ENCODE peak calls at places on chromosomes 3 and 15, in nine cellular contexts. W, E, Y, X, Z, L, T, C and Q are unnamed samples.

GRCh38 chr15:41494190-41494921 is 682 bp downstream of the ITPKA start:
- DNase-seq in W (no peak), E (peak), Y (peak), X (peak), Z (peak), L (peak), T (peak), C (peak), Q (no peak)

GRCh38 chr3:188584162-188584529 is 430.2 kb downstream of the LPP start:
- DNase-seq in W (no peak), E (no peak), Y (no peak), X (no peak), Z (no peak), L (no peak), T (no peak), C (no peak), Q (peak)

GRCh38 chr3:39808467-39809180 is 785 bp upstream of the MYRIP start:
- DNase-seq in W (no peak), E (no peak), Y (peak), X (no peak), Z (peak), L (no peak), T (no peak), C (peak), Q (no peak)

GRCh38 chr3:141231923-141232861 is 567 bp downstream of the PXYLP1 start:
- DNase-seq in W (peak), E (peak), Y (peak), X (peak), Z (peak), L (peak), T (peak), C (peak), Q (no peak)

GRCh38 chr3:188776447-188776846 is 395.3 kb upstream of the TPRG1 start:
- DNase-seq in W (no peak), E (no peak), Y (no peak), X (no peak), Z (no peak), L (no peak), T (no peak), C (no peak), Q (no peak)

GRCh38 chr3:115784739-115785571 is 161.6 kb downstream of the GAP43 start:
- DNase-seq in W (no peak), E (no peak), Y (no peak), X (no peak), Z (no peak), L (no peak), T (no peak), C (no peak), Q (no peak)

GRCh38 chr3:83033123-83033522 is 1271.7 kb upstream of the GBE1 start:
- DNase-seq in W (no peak), E (no peak), Y (no peak), X (no peak), Z (no peak), L (no peak), T (no peak), C (no peak), Q (peak)

GRCh38 chr15:71660501-71660900 is 149.9 kb upstream of the NR2E3 start:
- DNase-seq in W (no peak), E (no peak), Y (no peak), X (no peak), Z (no peak), L (no peak), T (no peak), C (no peak), Q (no peak)

GRCh38 chr3:134427400-134428111 is 53.3 kb upstream of the AMOTL2 start:
- DNase-seq in W (no peak), E (no peak), Y (no peak), X (no peak), Z (no peak), L (no peak), T (peak), C (no peak), Q (peak)

GRCh38 chr3:37907906-37908305 is 46.2 kb downstream of the CTDSPL start:
- DNase-seq in W (no peak), E (peak), Y (no peak), X (no peak), Z (no peak), L (peak), T (no peak), C (no peak), Q (no peak)

GRCh38 chr3:37475435-37475834 is 301.1 kb upstream of the LRRFIP2 start:
- DNase-seq in W (no peak), E (no peak), Y (no peak), X (no peak), Z (no peak), L (no peak), T (no peak), C (no peak), Q (no peak)

GRCh38 chr15:41798607-41799487 is 24.6 kb downstream of the MAPKBP1 start:
- DNase-seq in W (no peak), E (peak), Y (no peak), X (no peak), Z (no peak), L (peak), T (no peak), C (no peak), Q (no peak)

GRCh38 chr3:138945646-138946553 is 1.0 kb downstream of the FOXL2 start:
- DNase-seq in W (no peak), E (peak), Y (peak), X (peak), Z (peak), L (no peak), T (peak), C (peak), Q (no peak)
- TF ChIP-seq CTCF in W (peak), E (no peak), Y (no peak), X (no peak), Z (peak), L (peak), T (peak), C (peak), Q (peak)

GRCh38 chr3:147419062-147419701 is 10.0 kb downstream of the ZIC1 start:
- DNase-seq in W (peak), E (no peak), Y (no peak), X (no peak), Z (peak), L (peak), T (no peak), C (peak), Q (no peak)
- TF ChIP-seq CTCF in W (no peak), E (no peak), Y (no peak), X (no peak), Z (no peak), L (no peak), T (no peak), C (no peak), Q (no peak)

DNA sequence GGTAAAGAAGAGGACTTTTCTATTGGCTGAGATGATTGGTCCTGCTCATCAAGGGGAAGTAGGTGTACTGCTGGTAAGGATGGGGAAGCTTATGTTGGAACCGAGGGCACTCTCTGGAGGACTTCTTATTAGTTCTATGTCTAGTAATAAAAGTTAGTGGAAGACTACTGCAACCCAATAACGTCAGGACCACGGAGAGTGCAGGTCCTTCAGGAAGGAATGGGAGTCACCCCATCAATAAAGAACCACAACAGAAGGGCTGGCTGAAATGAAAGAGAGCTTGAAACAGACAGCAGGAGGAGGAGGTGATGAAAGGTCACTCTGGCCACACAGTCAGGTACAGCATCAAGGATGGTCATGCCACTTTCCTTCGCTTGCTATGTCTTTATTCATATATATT is 68.8 kb upstream of the PRR23E start:
- DNase-seq in W (no peak), E (no peak), Y (no peak), X (no peak), Z (no peak), L (no peak), T (no peak), C (no peak), Q (no peak)
- TF ChIP-seq CTCF in W (no peak), E (no peak), Y (no peak), X (no peak), Z (no peak), L (no peak), T (no peak), C (no peak), Q (no peak)

DNA sequence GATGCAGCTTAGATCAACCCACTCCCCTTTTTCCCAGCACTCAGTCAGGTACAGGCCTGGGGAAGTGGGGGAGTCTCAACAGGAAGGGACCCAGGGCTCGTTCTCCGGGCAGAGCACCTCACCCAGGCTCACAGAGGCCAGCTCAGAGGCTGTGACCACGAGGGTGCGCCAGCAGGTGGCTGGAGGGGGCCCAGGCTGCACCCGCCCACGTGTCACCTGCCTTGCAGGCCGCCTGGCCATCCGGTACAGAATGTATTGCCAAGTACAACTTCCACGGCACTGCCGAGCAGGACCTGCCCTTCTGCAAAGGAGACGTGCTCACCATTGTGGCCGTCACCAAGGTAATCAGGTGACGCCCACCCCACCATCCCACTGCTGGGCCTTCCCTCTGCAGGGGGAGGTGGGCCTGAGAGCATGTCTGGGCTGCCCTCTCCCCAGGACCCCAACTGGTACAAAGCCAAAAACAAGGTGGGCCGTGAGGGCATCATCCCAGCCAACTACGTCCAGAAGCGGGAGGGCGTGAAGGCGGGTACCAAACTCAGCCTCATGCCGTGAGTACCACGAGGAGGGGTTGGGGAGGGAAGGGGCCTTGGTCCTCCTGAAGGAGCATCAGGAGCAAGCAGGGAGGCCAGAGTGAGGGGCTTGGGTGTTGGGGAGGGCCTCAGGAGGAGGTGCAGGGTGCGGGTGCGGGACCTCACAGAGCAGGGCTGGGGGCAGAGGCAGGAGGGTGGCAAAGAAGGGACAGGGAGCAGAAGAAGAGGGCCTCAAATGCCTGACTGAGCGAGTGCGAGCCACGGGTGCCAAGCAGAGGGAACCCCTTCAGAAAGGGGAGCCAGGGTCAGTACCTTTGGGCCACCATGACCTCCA is 14.0 kb upstream of the LMAN1L start:
- DNase-seq in W (no peak), E (peak), Y (peak), X (peak), Z (no peak), L (peak), T (no peak), C (no peak), Q (no peak)
- TF ChIP-seq CTCF in W (no peak), E (no peak), Y (no peak), X (no peak), Z (no peak), L (peak), T (no peak), C (peak), Q (no peak)

GRCh38 chr3:8166013-8166412 is 335.6 kb upstream of the LMCD1 start:
- DNase-seq in W (no peak), E (no peak), Y (no peak), X (no peak), Z (no peak), L (no peak), T (no peak), C (no peak), Q (no peak)
- TF ChIP-seq CTCF in W (no peak), E (no peak), Y (no peak), X (no peak), Z (no peak), L (no peak), T (no peak), C (peak), Q (no peak)

DNA sequence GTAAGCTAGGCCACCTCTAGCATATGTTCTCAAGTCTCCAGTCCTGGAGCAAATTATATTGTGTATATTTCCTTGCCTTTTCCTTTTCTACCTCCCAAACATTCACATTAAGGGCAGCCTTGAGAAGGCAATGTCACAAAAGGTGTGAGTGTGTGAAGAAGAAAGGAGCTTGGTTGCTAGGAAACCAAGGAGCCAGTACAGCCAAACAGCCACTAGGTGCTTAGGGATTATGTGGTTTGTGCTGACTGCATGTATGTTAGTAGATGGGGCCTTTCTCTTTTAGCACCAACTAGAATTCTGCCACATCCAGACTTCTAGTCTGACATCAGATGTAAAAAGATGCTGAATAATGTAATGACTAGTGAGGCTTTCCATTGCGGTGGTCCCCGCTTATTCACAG is 118.8 kb upstream of the DAZL start:
- DNase-seq in W (no peak), E (no peak), Y (no peak), X (no peak), Z (peak), L (no peak), T (no peak), C (peak), Q (no peak)
- TF ChIP-seq CTCF in W (no peak), E (no peak), Y (no peak), X (no peak), Z (no peak), L (no peak), T (no peak), C (peak), Q (peak)

DNA sequence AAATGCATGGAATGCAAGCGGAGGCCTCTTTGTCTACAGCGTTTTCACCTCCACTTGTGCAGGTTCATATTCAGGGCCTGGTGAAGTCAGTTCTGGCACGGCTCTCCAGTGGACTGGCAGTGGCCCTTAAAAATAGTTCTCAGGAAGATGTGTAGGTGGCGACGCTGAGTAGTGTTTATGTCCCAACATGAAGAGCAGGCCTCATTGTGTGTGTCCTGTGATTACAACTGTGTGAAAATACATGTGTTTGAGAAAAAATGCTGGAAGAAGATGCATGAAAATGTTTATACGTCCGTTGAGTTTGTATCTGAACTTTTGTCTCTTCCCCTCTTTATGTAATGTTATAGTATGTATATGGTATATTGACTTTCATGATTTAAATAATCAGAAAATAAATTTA is 7.2 kb downstream of the LIPC start:
- DNase-seq in W (no peak), E (peak), Y (peak), X (no peak), Z (peak), L (peak), T (peak), C (peak), Q (no peak)
- TF ChIP-seq CTCF in W (peak), E (no peak), Y (no peak), X (no peak), Z (no peak), L (peak), T (peak), C (peak), Q (peak)

GRCh38 chr3:12356175-12356574 is 67.3 kb downstream of the PPARG start:
- DNase-seq in W (no peak), E (no peak), Y (no peak), X (no peak), Z (no peak), L (no peak), T (no peak), C (no peak), Q (no peak)

GRCh38 chr3:12350151-12350813 is 61.4 kb downstream of the PPARG start:
- DNase-seq in W (no peak), E (no peak), Y (peak), X (no peak), Z (no peak), L (no peak), T (no peak), C (no peak), Q (peak)

GRCh38 chr3:12353796-12354505 is 65.1 kb downstream of the PPARG start:
- DNase-seq in W (no peak), E (no peak), Y (no peak), X (no peak), Z (no peak), L (no peak), T (no peak), C (no peak), Q (no peak)

GRCh38 chr3:12351145-12351544 is 62.3 kb downstream of the PPARG start:
- DNase-seq in W (no peak), E (no peak), Y (no peak), X (no peak), Z (no peak), L (no peak), T (no peak), C (no peak), Q (no peak)

DNA sequence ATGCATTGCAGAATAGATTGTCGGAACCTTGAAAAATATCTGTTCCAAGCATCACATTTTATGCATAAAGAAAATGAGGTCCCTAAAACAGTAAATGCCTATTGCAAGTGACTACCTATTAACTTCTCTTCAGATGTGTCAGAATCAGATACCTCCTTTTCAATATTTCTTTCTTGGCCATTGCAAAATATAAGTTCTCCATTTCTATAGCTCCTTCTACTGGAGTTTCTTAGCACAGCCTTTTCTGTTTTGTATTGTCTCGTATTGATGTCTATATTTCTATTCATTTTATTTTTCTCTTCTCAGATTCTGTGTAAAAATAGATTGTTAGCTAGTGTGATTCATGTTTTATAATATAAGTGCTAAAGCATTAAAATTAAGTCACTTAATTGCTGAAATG is 63.4 kb downstream of the PPARG start:
- DNase-seq in W (no peak), E (no peak), Y (no peak), X (no peak), Z (no peak), L (no peak), T (no peak), C (no peak), Q (no peak)
- TF ChIP-seq CTCF in W (peak), E (no peak), Y (no peak), X (no peak), Z (no peak), L (no peak), T (no peak), C (no peak), Q (no peak)

GRCh38 chr3:13477946-13478345 is 2.2 kb upstream of the HDAC11 start:
- DNase-seq in W (no peak), E (no peak), Y (no peak), X (peak), Z (no peak), L (no peak), T (no peak), C (no peak), Q (no peak)

GRCh38 chr3:13479332-13479581 is 849 bp upstream of the HDAC11 start:
- DNase-seq in W (no peak), E (peak), Y (peak), X (no peak), Z (no peak), L (no peak), T (peak), C (no peak), Q (no peak)

GRCh38 chr3:13482106-13482690 is 2.1 kb downstream of the HDAC11 start:
- DNase-seq in W (no peak), E (no peak), Y (no peak), X (peak), Z (no peak), L (no peak), T (no peak), C (no peak), Q (no peak)

GRCh38 chr3:13480340-13481318 is 523 bp downstream of the HDAC11 start:
- DNase-seq in W (no peak), E (peak), Y (peak), X (peak), Z (peak), L (no peak), T (peak), C (peak), Q (no peak)

GRCh38 chr3:13479582-13480339 is at the start of gene HDAC11:
- DNase-seq in W (peak), E (peak), Y (peak), X (peak), Z (peak), L (peak), T (peak), C (peak), Q (peak)
- TF ChIP-seq CTCF in W (peak), E (no peak), Y (no peak), X (peak), Z (peak), L (no peak), T (no peak), C (no peak), Q (peak)